ENCODE peak calls at places on chromosomes 7 and 10, in seven cellular contexts. Q is Panc1, L is OCI-LY7, D is thoracic aorta, X is upper lobe of left lung, G is iPS DF 6.9, F is lung. S is an unnamed sample.
A peak's percentile ranks its signal among the peaks of the same experiment; 100 is the strongest.

GRCh38 chr10:6140965-6141295 is 52.1 kb downstream of the RBM17 start:
- DNase-seq in Q (no peak), L (no peak), D (no peak), X (no peak), G (no peak), F (no peak), S (no peak)

GRCh38 chr10:119233821-119234220 is 26.4 kb downstream of the GRK5 start:
- DNase-seq in Q (no peak), L (no peak), D (no peak), X (no peak), G (no peak), F (no peak), S (no peak)

GRCh38 chr7:7696458-7697119 is 21.8 kb downstream of the RPA3 start:
- DNase-seq in Q (peak; percentile 79), L (no peak), D (no peak), X (no peak), G (no peak), F (no peak), S (no peak)

GRCh38 chr7:18866359-18867036 is 250.9 kb downstream of the TWIST1 start:
- DNase-seq in Q (peak; percentile 45), L (no peak), D (peak; percentile 67), X (peak; percentile 69), G (no peak), F (peak; percentile 63), S (no peak)

GRCh38 chr7:24715171-24715570 is 42.1 kb downstream of the GSDME start:
- DNase-seq in Q (no peak), L (peak; percentile 60), D (no peak), X (no peak), G (no peak), F (peak; percentile 7), S (no peak)

GRCh38 chr10:84348860-84349259 is 20.5 kb downstream of the CCSER2 start:
- DNase-seq in Q (no peak), L (no peak), D (no peak), X (no peak), G (no peak), F (no peak), S (no peak)

GRCh38 chr7:7127773-7128172 is 54.6 kb upstream of the C1GALT1 start:
- DNase-seq in Q (no peak), L (no peak), D (no peak), X (no peak), G (no peak), F (no peak), S (no peak)

GRCh38 chr10:128297709-128298457 is 171.7 kb upstream of the MKI67 start:
- DNase-seq in Q (no peak), L (no peak), D (no peak), X (no peak), G (no peak), F (no peak), S (no peak)

DNA sequence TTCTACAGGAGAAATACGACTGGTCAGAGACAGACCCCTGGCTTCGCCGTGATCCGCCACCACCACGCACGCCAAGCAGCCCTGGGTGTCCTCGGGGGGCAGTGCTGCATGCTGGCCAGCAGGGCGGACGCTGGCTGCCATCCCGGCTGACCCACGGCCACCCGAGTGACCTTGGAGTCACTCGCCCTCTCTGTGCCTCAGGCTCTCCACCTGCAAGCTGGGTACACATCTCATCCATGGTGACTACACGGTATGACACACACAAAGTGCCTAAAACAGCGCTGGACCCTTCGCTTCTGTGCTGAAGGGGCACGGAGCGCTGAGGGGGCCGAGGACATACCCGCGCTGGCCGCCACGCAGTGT is 62.0 kb upstream of the RNF32 start:
- DNase-seq in Q (no peak), L (no peak), D (no peak), X (no peak), G (no peak), F (no peak), S (no peak)
- H3K4me1 ChIP-seq in Q (no peaks in the 10 kb centered on the region), L (no peaks in the 10 kb centered on the region), D (no peaks in the 10 kb centered on the region), X (no peaks in the 10 kb centered on the region), G (peaks cover 1% of the 10 kb centered on the region), F (no peaks in the 10 kb centered on the region), S (no peaks in the 10 kb centered on the region)

GRCh38 chr7:32586291-32587221 is 91.3 kb downstream of the AVL9 start:
- DNase-seq in Q (no peak), L (no peak), D (no peak), X (no peak), G (no peak), F (no peak), S (no peak)
- H3K4me1 ChIP-seq in Q (peaks cover 29% of the 10 kb centered on the region), L (no peaks in the 10 kb centered on the region), D (peaks cover 10% of the 10 kb centered on the region), X (peaks cover 34% of the 10 kb centered on the region), G (peaks cover 6% of the 10 kb centered on the region), F (peaks cover 17% of the 10 kb centered on the region), S (no peaks in the 10 kb centered on the region)

DNA sequence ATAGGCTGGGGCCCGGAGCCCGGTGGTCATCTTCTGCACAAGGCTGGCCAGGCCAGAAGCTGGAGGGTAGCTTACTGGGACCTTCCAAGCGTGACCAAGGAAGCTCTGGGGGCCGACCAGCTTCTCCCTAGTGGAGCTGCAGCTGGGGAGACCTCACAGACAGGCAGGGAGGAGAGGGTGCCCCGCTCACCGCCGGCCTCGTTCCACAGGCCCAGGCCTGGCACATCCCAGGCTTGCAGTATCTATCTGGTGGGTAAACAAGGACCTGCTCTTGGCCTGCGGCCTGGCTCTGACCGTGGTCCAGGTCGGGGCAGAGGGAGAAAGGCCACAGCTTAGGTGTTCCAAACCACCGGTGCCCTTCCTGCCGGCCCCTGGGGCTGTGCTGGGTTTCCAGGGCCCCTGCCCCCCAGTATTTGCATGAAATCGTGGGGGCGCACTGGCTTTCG is 1.6 kb upstream of the ELFN1 start:
- DNase-seq in Q (no peak), L (no peak), D (no peak), X (no peak), G (no peak), F (no peak), S (no peak)
- H3K4me1 ChIP-seq in Q (peaks cover 30% of the 10 kb centered on the region), L (no peaks in the 10 kb centered on the region), D (peaks cover 32% of the 10 kb centered on the region), X (peaks cover 56% of the 10 kb centered on the region), G (peaks cover 7% of the 10 kb centered on the region), F (peaks cover 3% of the 10 kb centered on the region), S (no peaks in the 10 kb centered on the region)

GRCh38 chr10:71744897-71745658 is 25.5 kb upstream of the C10orf105 start:
- DNase-seq in Q (no peak), L (no peak), D (no peak), X (no peak), G (no peak), F (no peak), S (no peak)
- H3K4me1 ChIP-seq in Q (peaks cover 4% of the 10 kb centered on the region), L (peaks cover 43% of the 10 kb centered on the region), D (peaks cover 21% of the 10 kb centered on the region), X (peaks cover 60% of the 10 kb centered on the region), G (peaks cover 4% of the 10 kb centered on the region), F (peaks cover 17% of the 10 kb centered on the region), S (peaks cover 23% of the 10 kb centered on the region)

DNA sequence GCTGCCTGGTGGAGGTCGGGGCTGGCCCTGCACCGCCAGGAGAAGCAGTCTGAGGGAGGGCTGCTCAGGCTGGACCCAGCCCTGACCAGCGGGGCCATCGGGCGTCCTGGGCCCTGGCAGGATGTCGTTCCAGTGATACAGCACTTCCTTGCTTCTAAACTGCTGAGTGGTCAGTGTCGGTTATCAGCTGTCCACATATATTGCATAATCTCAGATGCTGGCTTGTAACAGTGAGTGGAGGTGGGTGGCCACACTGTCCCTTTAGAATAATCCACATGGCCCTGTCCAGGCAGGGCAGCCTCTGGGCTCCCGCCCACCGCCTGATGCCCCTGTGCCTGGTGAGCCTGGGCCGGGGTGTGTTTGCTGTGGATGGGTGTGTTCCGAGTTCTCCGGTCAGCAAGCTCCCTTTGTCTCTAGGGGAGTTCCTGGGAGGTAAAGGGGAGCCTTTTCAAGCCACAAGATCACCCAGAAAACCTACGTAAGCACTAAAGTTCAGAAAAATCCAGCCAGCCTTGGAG is 86.1 kb downstream of the LHPP start:
- DNase-seq in Q (no peak), L (no peak), D (no peak), X (no peak), G (no peak), F (no peak), S (no peak)
- H3K4me1 ChIP-seq in Q (peaks cover 3% of the 10 kb centered on the region), L (peaks cover 90% of the 10 kb centered on the region), D (no peaks in the 10 kb centered on the region), X (no peaks in the 10 kb centered on the region), G (no peaks in the 10 kb centered on the region), F (no peaks in the 10 kb centered on the region), S (no peaks in the 10 kb centered on the region)

GRCh38 chr10:96675846-96676245 is 44.5 kb downstream of the PIK3AP1 start:
- DNase-seq in Q (no peak), L (no peak), D (no peak), X (no peak), G (no peak), F (no peak), S (no peak)

GRCh38 chr10:96676272-96677112 is 43.8 kb downstream of the PIK3AP1 start:
- DNase-seq in Q (no peak), L (no peak), D (no peak), X (no peak), G (no peak), F (no peak), S (no peak)

GRCh38 chr10:96683065-96683464 is 37.2 kb downstream of the PIK3AP1 start:
- DNase-seq in Q (no peak), L (no peak), D (no peak), X (no peak), G (no peak), F (no peak), S (no peak)

GRCh38 chr10:96681493-96681892 is 38.8 kb downstream of the PIK3AP1 start:
- DNase-seq in Q (no peak), L (no peak), D (no peak), X (no peak), G (no peak), F (no peak), S (no peak)

DNA sequence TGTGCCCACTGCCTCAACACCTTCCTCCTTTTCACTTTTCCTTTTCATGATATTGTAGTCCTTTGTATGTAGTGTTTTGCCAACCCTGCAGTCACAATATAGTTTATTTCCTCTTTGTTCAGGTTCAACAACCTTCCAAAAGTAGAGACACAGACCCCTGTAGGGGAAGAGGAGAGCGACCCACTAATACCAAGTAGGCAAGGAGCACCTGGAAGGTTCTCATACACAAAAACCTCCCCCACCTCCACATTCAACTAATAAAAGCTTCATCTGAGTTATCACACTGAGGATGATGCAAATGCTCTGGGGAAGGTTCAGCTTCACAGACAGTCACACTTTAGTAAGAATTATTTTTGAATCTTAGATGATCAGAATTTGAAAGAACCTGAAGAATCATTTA is 41.6 kb downstream of the PIK3AP1 start:
- DNase-seq in Q (no peak), L (peak; percentile 63), D (no peak), X (no peak), G (no peak), F (no peak), S (no peak)
- H3K4me1 ChIP-seq in Q (peaks cover 10% of the 10 kb centered on the region), L (peaks cover 64% of the 10 kb centered on the region), D (no peaks in the 10 kb centered on the region), X (peaks cover 12% of the 10 kb centered on the region), G (no peaks in the 10 kb centered on the region), F (no peaks in the 10 kb centered on the region), S (peaks cover 10% of the 10 kb centered on the region)

GRCh38 chr10:29107866-29108498 is 180.9 kb upstream of the LYZL1 start:
- DNase-seq in Q (no peak), L (no peak), D (no peak), X (no peak), G (no peak), F (no peak), S (no peak)
- H3K4me1 ChIP-seq in Q (peaks cover 17% of the 10 kb centered on the region), L (no peaks in the 10 kb centered on the region), D (peaks cover 9% of the 10 kb centered on the region), X (no peaks in the 10 kb centered on the region), G (no peaks in the 10 kb centered on the region), F (no peaks in the 10 kb centered on the region), S (no peaks in the 10 kb centered on the region)

S was measured in MM.1S.